ENCODE peak calls at places on chromosomes 7 and 10, in eight cellular contexts. One of them, this sample, is unnamed.
A peak's percentile ranks its signal among the peaks of the same experiment; 100 is the strongest.

GRCh38 chr7:141663081-141663510 is 38.9 kb downstream of the DENND11 start:
- DNase-seq in H1: no peak
- DNase-seq in transverse colon: peak; percentile 77
- DNase-seq in SK-N-SH: no peak
- DNase-seq in tibial nerve: no peak
- DNase-seq in ovary: no peak
- DNase-seq in A549: peak; percentile 84
- DNase-seq in stomach: peak; percentile 69
- DNase-seq in this sample: no peak

GRCh38 chr7:67100956-67101361 is 104.3 kb downstream of the TYW1 start:
- DNase-seq in transverse colon: peak; percentile 9
- DNase-seq in ovary: no peak
- DNase-seq in A549: no peak
- DNase-seq in tibial nerve: no peak
- DNase-seq in stomach: no peak
- DNase-seq in SK-N-SH: no peak
- DNase-seq in H1: no peak
- DNase-seq in this sample: no peak

GRCh38 chr7:151381333-151382078 is 28.3 kb downstream of the WDR86 start:
- DNase-seq in ovary: peak; percentile 44
- DNase-seq in H1: peak; percentile 84
- DNase-seq in stomach: peak; percentile 32
- DNase-seq in SK-N-SH: peak; percentile 77
- DNase-seq in tibial nerve: no peak
- DNase-seq in A549: no peak
- DNase-seq in transverse colon: peak; percentile 20
- DNase-seq in this sample: peak; percentile 88

GRCh38 chr7:16504019-16504418 is 22.6 kb upstream of the LRRC72 start:
- DNase-seq in tibial nerve: no peak
- DNase-seq in transverse colon: no peak
- DNase-seq in A549: peak; percentile 57
- DNase-seq in ovary: no peak
- DNase-seq in stomach: no peak
- DNase-seq in SK-N-SH: no peak
- DNase-seq in H1: no peak
- DNase-seq in this sample: no peak

GRCh38 chr7:1193593-1194424 is 33.8 kb upstream of the ZFAND2A start:
- DNase-seq in stomach: peak; percentile 65
- DNase-seq in A549: peak; percentile 69
- DNase-seq in H1: peak; percentile 78
- DNase-seq in tibial nerve: no peak
- DNase-seq in ovary: no peak
- DNase-seq in SK-N-SH: peak; percentile 90
- DNase-seq in transverse colon: peak; percentile 41
- DNase-seq in this sample: peak; percentile 83

GRCh38 chr7:81277691-81278090 is 358.8 kb upstream of the SEMA3C start:
- DNase-seq in stomach: no peak
- DNase-seq in H1: no peak
- DNase-seq in transverse colon: no peak
- DNase-seq in tibial nerve: no peak
- DNase-seq in SK-N-SH: no peak
- DNase-seq in A549: no peak
- DNase-seq in ovary: no peak
- DNase-seq in this sample: no peak

GRCh38 chr10:122730238-122730637 is 30.6 kb upstream of the C10orf120 start:
- DNase-seq in ovary: no peak
- DNase-seq in stomach: no peak
- DNase-seq in transverse colon: no peak
- DNase-seq in SK-N-SH: no peak
- DNase-seq in A549: no peak
- DNase-seq in tibial nerve: no peak
- DNase-seq in H1: no peak
- DNase-seq in this sample: no peak

GRCh38 chr7:8065356-8065813 is 96.8 kb downstream of the GLCCI1 start:
- DNase-seq in ovary: no peak
- DNase-seq in H1: no peak
- DNase-seq in stomach: no peak
- DNase-seq in SK-N-SH: no peak
- DNase-seq in tibial nerve: no peak
- DNase-seq in transverse colon: no peak
- DNase-seq in A549: no peak
- DNase-seq in this sample: no peak

GRCh38 chr7:82762880-82763279 is 319.3 kb upstream of the CACNA2D1 start:
- DNase-seq in ovary: no peak
- DNase-seq in tibial nerve: no peak
- DNase-seq in transverse colon: no peak
- DNase-seq in SK-N-SH: no peak
- DNase-seq in A549: no peak
- DNase-seq in stomach: no peak
- DNase-seq in H1: no peak
- DNase-seq in this sample: no peak

GRCh38 chr7:144842377-144842851 is 6.6 kb upstream of the TPK1 start:
- DNase-seq in SK-N-SH: no peak
- DNase-seq in H1: no peak
- DNase-seq in stomach: peak; percentile 72
- DNase-seq in tibial nerve: peak; percentile 28
- DNase-seq in A549: peak; percentile 19
- DNase-seq in ovary: no peak
- DNase-seq in transverse colon: peak; percentile 81
- DNase-seq in this sample: no peak

GRCh38 chr10:58573144-58573543 is 60.5 kb downstream of the BICC1 start:
- DNase-seq in A549: no peak
- DNase-seq in ovary: no peak
- DNase-seq in stomach: no peak
- DNase-seq in SK-N-SH: no peak
- DNase-seq in H1: no peak
- DNase-seq in tibial nerve: no peak
- DNase-seq in transverse colon: no peak
- DNase-seq in this sample: no peak

GRCh38 chr10:106941297-106942034 is 223.0 kb downstream of the SORCS1 start:
- DNase-seq in A549: no peak
- DNase-seq in SK-N-SH: no peak
- DNase-seq in stomach: no peak
- DNase-seq in tibial nerve: no peak
- DNase-seq in transverse colon: no peak
- DNase-seq in H1: no peak
- DNase-seq in ovary: peak; percentile 45
- DNase-seq in this sample: no peak

GRCh38 chr7:73977626-73978618 is 50.1 kb upstream of the ELN start:
- DNase-seq in stomach: no peak
- DNase-seq in transverse colon: peak; percentile 58
- DNase-seq in A549: peak; percentile 37
- DNase-seq in ovary: no peak
- DNase-seq in tibial nerve: no peak
- DNase-seq in H1: no peak
- DNase-seq in SK-N-SH: peak; percentile 54
- DNase-seq in this sample: peak; percentile 78

GRCh38 chr10:48455055-48455391 is 148.5 kb downstream of the MAPK8 start:
- DNase-seq in transverse colon: no peak
- DNase-seq in SK-N-SH: no peak
- DNase-seq in A549: no peak
- DNase-seq in H1: peak; percentile 38
- DNase-seq in tibial nerve: no peak
- DNase-seq in stomach: no peak
- DNase-seq in ovary: no peak
- DNase-seq in this sample: no peak
- H3K27ac ChIP-seq in transverse colon: no peak overlapping the region
- H3K27ac ChIP-seq in SK-N-SH: no peak overlapping the region
- H3K27ac ChIP-seq in A549: no peak overlapping the region
- H3K27ac ChIP-seq in H1: no peak overlapping the region
- H3K27ac ChIP-seq in tibial nerve: no peak overlapping the region
- H3K27ac ChIP-seq in stomach: no peak overlapping the region
- H3K27ac ChIP-seq in ovary: peak overlapping the region; percentile 10
- H3K27ac ChIP-seq in this sample: no peak overlapping the region

DNA sequence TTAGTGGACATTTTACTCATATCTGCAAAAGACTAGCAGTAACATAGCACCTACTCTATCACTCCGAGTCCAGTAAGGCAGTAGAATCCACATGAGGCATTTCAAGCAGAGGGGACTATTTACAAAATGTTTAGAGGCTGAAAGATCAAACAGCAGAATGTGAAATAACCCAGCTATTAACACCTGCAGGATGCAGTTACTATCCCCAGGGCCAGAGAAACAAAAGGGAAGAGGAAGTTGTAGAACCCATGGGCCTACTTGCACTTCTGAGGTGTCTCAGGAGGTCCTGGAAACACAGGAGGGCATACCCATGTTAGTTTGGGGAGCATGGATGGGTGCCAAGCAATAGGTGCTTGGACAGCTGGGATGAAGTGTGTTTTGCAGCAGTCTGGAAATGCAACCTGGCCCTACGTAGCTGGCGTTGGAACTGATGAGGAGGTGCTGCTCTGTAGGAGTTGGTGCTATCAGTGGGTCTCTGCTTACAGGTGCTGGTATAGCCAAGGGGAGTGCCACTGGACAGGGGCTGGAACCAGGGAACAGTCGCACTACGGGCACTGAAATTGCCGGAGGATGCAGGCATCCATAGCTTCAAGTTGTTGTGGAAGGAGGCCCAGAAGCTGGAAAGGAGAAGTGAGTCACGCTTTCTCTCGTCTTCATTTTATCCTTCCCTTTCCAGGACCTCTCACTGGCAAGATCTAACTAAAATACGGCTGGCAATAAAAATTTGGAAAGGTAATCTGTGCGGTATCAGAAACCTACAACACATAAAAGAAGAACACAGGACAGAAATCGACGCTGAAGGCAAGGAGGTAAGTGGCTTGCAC is 25.9 kb downstream of the MACC1 start:
- DNase-seq in transverse colon: no peak
- DNase-seq in tibial nerve: no peak
- DNase-seq in A549: no peak
- DNase-seq in H1: no peak
- DNase-seq in stomach: no peak
- DNase-seq in SK-N-SH: no peak
- DNase-seq in ovary: no peak
- DNase-seq in this sample: no peak
- TF ChIP-seq EP300 in transverse colon: no peak
- TF ChIP-seq EP300 in tibial nerve: no peak
- TF ChIP-seq EP300 in A549: no peak
- TF ChIP-seq EP300 in H1: no peak
- TF ChIP-seq EP300 in stomach: no peak
- TF ChIP-seq EP300 in SK-N-SH: no peak
- TF ChIP-seq EP300 in ovary: no peak
- TF ChIP-seq EP300 in this sample: no peak

GRCh38 chr7:24783731-24784130 is 26.5 kb upstream of the GSDME start:
- DNase-seq in transverse colon: no peak
- DNase-seq in tibial nerve: no peak
- DNase-seq in A549: no peak
- DNase-seq in SK-N-SH: no peak
- DNase-seq in stomach: no peak
- DNase-seq in ovary: no peak
- DNase-seq in H1: no peak
- DNase-seq in this sample: no peak
- H3K27ac ChIP-seq in transverse colon: no peak overlapping the region
- H3K27ac ChIP-seq in tibial nerve: no peak overlapping the region
- H3K27ac ChIP-seq in A549: no peak overlapping the region
- H3K27ac ChIP-seq in SK-N-SH: no peak overlapping the region
- H3K27ac ChIP-seq in stomach: no peak overlapping the region
- H3K27ac ChIP-seq in ovary: no peak overlapping the region
- H3K27ac ChIP-seq in H1: no peak overlapping the region
- H3K27ac ChIP-seq in this sample: no peak overlapping the region

DNA sequence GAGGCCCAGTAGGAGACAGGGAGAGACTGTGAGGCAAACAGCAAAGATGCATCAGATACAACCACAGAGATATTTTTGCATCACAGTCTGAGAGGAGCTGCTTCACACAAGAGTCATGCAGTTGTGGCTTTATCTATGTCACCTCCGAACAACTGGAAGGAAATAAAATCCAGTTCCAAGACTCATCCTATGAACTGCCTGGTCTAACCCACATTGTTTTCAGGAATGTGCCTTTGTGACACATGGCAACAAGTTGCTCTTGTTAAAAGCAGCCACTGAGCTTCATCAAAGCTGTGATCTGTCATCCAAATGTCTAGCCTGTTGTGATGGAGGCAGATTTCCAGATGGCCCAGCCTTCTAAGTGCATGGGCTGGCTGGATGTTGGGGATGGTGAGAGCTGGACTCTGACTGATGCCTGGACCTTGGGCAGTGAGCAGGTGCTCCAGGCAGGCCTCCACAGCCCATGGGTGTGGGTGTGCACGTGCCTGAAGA is 255.0 kb downstream of the BMPER start:
- DNase-seq in A549: no peak
- DNase-seq in SK-N-SH: no peak
- DNase-seq in tibial nerve: no peak
- DNase-seq in H1: no peak
- DNase-seq in ovary: no peak
- DNase-seq in stomach: no peak
- DNase-seq in transverse colon: no peak
- DNase-seq in this sample: no peak
- TF ChIP-seq EP300 in A549: no peak
- TF ChIP-seq EP300 in SK-N-SH: no peak
- TF ChIP-seq EP300 in tibial nerve: no peak
- TF ChIP-seq EP300 in H1: no peak
- TF ChIP-seq EP300 in ovary: no peak
- TF ChIP-seq EP300 in stomach: no peak
- TF ChIP-seq EP300 in transverse colon: no peak
- TF ChIP-seq EP300 in this sample: no peak

GRCh38 chr7:30168800-30169584 is 34.2 kb downstream of the MTURN start:
- DNase-seq in ovary: no peak
- DNase-seq in stomach: no peak
- DNase-seq in A549: peak; percentile 42
- DNase-seq in tibial nerve: no peak
- DNase-seq in transverse colon: no peak
- DNase-seq in H1: no peak
- DNase-seq in SK-N-SH: no peak
- DNase-seq in this sample: no peak

GRCh38 chr7:30165590-30165989 is 30.8 kb downstream of the MTURN start:
- DNase-seq in tibial nerve: no peak
- DNase-seq in A549: no peak
- DNase-seq in SK-N-SH: no peak
- DNase-seq in stomach: no peak
- DNase-seq in transverse colon: no peak
- DNase-seq in ovary: no peak
- DNase-seq in H1: no peak
- DNase-seq in this sample: no peak

GRCh38 chr7:30164567-30164966 is 29.8 kb downstream of the MTURN start:
- DNase-seq in A549: peak; percentile 55
- DNase-seq in tibial nerve: no peak
- DNase-seq in stomach: no peak
- DNase-seq in H1: no peak
- DNase-seq in SK-N-SH: peak; percentile 65
- DNase-seq in transverse colon: no peak
- DNase-seq in ovary: no peak
- DNase-seq in this sample: no peak

GRCh38 chr7:30166841-30167235 is 32.1 kb downstream of the MTURN start:
- DNase-seq in stomach: no peak
- DNase-seq in tibial nerve: no peak
- DNase-seq in H1: no peak
- DNase-seq in transverse colon: no peak
- DNase-seq in ovary: no peak
- DNase-seq in SK-N-SH: no peak
- DNase-seq in A549: no peak
- DNase-seq in this sample: no peak

GRCh38 chr7:30166155-30166840 is 31.5 kb downstream of the MTURN start:
- DNase-seq in tibial nerve: no peak
- DNase-seq in stomach: peak; percentile 41
- DNase-seq in transverse colon: peak; percentile 38
- DNase-seq in A549: no peak
- DNase-seq in H1: no peak
- DNase-seq in SK-N-SH: no peak
- DNase-seq in ovary: no peak
- DNase-seq in this sample: peak; percentile 54
- H3K27ac ChIP-seq in tibial nerve: no peak overlapping the region
- H3K27ac ChIP-seq in stomach: no peak overlapping the region
- H3K27ac ChIP-seq in transverse colon: no peak overlapping the region
- H3K27ac ChIP-seq in A549: no peak overlapping the region
- H3K27ac ChIP-seq in H1: no peak overlapping the region
- H3K27ac ChIP-seq in SK-N-SH: no peak overlapping the region
- H3K27ac ChIP-seq in ovary: no peak overlapping the region
- H3K27ac ChIP-seq in this sample: peak overlapping the region; percentile 42

GRCh38 chr10:60417024-60417423 is 27.3 kb upstream of the ANK3 start:
- DNase-seq in H1: no peak
- DNase-seq in tibial nerve: no peak
- DNase-seq in SK-N-SH: no peak
- DNase-seq in transverse colon: no peak
- DNase-seq in ovary: no peak
- DNase-seq in A549: no peak
- DNase-seq in stomach: no peak
- DNase-seq in this sample: no peak
- TF ChIP-seq EP300 in H1: no peak
- TF ChIP-seq EP300 in tibial nerve: no peak
- TF ChIP-seq EP300 in SK-N-SH: peak; percentile 94
- TF ChIP-seq EP300 in transverse colon: no peak
- TF ChIP-seq EP300 in ovary: no peak
- TF ChIP-seq EP300 in A549: no peak
- TF ChIP-seq EP300 in stomach: no peak
- TF ChIP-seq EP300 in this sample: no peak